ENCODE peak calls at places on chromosomes 5 and 9, in six cellular contexts. T is coronary artery, K is A673, V is endothelial cell, B is stomach, P is cardiac fibroblast. Y is an unnamed sample.

GRCh38 chr9:91844170-91844569 is 105.9 kb downstream of the ROR2 start:
- DNase-seq in T (peak; percentile 62), K (no peak), V (no peak), B (peak; percentile 57), P (no peak), Y (no peak)

GRCh38 chr5:91643796-91644195 is 260.7 kb upstream of the ARRDC3 start:
- DNase-seq in T (no peak), K (no peak), V (no peak), B (no peak), P (peak; percentile 29), Y (no peak)

GRCh38 chr5:132260714-132261615 is 3.5 kb downstream of the PDLIM4 start:
- DNase-seq in T (peak; percentile 72), K (peak; percentile 56), V (peak; percentile 1), B (peak; percentile 59), P (peak; percentile 88), Y (peak; percentile 54)

GRCh38 chr9:34998266-34998665 is 8.7 kb downstream of the DNAJB5 start:
- DNase-seq in T (no peak), K (no peak), V (no peak), B (no peak), P (no peak), Y (no peak)

GRCh38 chr9:105439428-105439827 is 8.4 kb upstream of the FSD1L start:
- DNase-seq in T (no peak), K (no peak), V (no peak), B (no peak), P (peak; percentile 58), Y (no peak)

GRCh38 chr5:31469466-31469865 is 62.4 kb downstream of the DROSHA start:
- DNase-seq in T (no peak), K (peak; percentile 88), V (no peak), B (no peak), P (no peak), Y (no peak)

GRCh38 chr9:135152608-135153337 is 65.3 kb downstream of the OLFM1 start:
- DNase-seq in T (no peak), K (peak; percentile 85), V (no peak), B (no peak), P (no peak), Y (no peak)

GRCh38 chr5:139667001-139667729 is 19.0 kb downstream of the CXXC5 start:
- DNase-seq in T (no peak), K (no peak), V (no peak), B (no peak), P (peak; percentile 29), Y (no peak)

GRCh38 chr9:133842721-133843227 is 104.6 kb upstream of the SARDH start:
- DNase-seq in T (no peak), K (no peak), V (no peak), B (no peak), P (no peak), Y (no peak)

GRCh38 chr5:10832987-10833386 is 72.0 kb upstream of the DAP start:
- DNase-seq in T (no peak), K (no peak), V (no peak), B (no peak), P (no peak), Y (no peak)

GRCh38 chr9:122005597-122005996 is 87.5 kb downstream of the TTLL11 start:
- DNase-seq in T (no peak), K (peak; percentile 54), V (peak; percentile 50), B (no peak), P (peak; percentile 41), Y (peak; percentile 69)

GRCh38 chr5:135242496-135243193 is 156.4 kb downstream of the MACROH2A1 start:
- DNase-seq in T (peak; percentile 80), K (no peak), V (no peak), B (peak; percentile 25), P (peak; percentile 35), Y (no peak)

GRCh38 chr5:149785341-149785740 is 55.2 kb downstream of the PPARGC1B start:
- DNase-seq in T (no peak), K (no peak), V (no peak), B (no peak), P (no peak), Y (no peak)

GRCh38 chr9:4225291-4226119 is 74.4 kb downstream of the GLIS3 start:
- DNase-seq in T (no peak), K (no peak), V (no peak), B (no peak), P (peak; percentile 93), Y (no peak)

GRCh38 chr5:6780802-6781391 is 67.7 kb downstream of the TENT4A start:
- DNase-seq in T (peak; percentile 29), K (peak; percentile 54), V (no peak), B (no peak), P (peak; percentile 15), Y (no peak)

GRCh38 chr9:99104459-99105151 is at the start of gene TGFBR1:
- DNase-seq in T (peak; percentile 96), K (peak; percentile 91), V (peak; percentile 97), B (peak; percentile 94), P (peak; percentile 87), Y (peak; percentile 98)

GRCh38 chr9:74777136-74777879 is 110.4 kb downstream of the TRPM6 start:
- DNase-seq in T (no peak), K (peak; percentile 64), V (peak; percentile 74), B (peak; percentile 69), P (peak; percentile 72), Y (no peak)

GRCh38 chr9:122788831-122789230 is at the start of gene OR5C1:
- DNase-seq in T (no peak), K (no peak), V (no peak), B (no peak), P (no peak), Y (peak; percentile 79)

GRCh38 chr5:123700624-123701023 is 188.6 kb downstream of the CSNK1G3 start:
- DNase-seq in T (no peak), K (peak; percentile 55), V (no peak), B (no peak), P (peak; percentile 99), Y (no peak)

GRCh38 chr9:122060481-122060880 is 32.6 kb downstream of the TTLL11 start:
- DNase-seq in T (no peak), K (no peak), V (no peak), B (no peak), P (no peak), Y (no peak)

GRCh38 chr9:134965851-134966250 is 48.1 kb upstream of the FCN1 start:
- DNase-seq in T (no peak), K (no peak), V (no peak), B (no peak), P (no peak), Y (no peak)

GRCh38 chr9:15485836-15486678 is 24.7 kb downstream of the PSIP1 start:
- DNase-seq in T (no peak), K (peak; percentile 24), V (no peak), B (no peak), P (peak; percentile 54), Y (no peak)

GRCh38 chr9:91777437-91777836 is 172.6 kb downstream of the ROR2 start:
- DNase-seq in T (no peak), K (no peak), V (no peak), B (no peak), P (peak; percentile 68), Y (no peak)

GRCh38 chr5:72921103-72921502 is 34.7 kb upstream of the FCHO2 start:
- DNase-seq in T (no peak), K (no peak), V (no peak), B (no peak), P (no peak), Y (no peak)

GRCh38 chr9:123048748-123049147 is 15.3 kb downstream of the GPR21 start:
- DNase-seq in T (no peak), K (peak; percentile 31), V (no peak), B (no peak), P (peak; percentile 59), Y (no peak)

GRCh38 chr5:159825551-159826051 is 90.7 kb upstream of the ADRA1B start:
- DNase-seq in T (no peak), K (no peak), V (no peak), B (peak; percentile 83), P (peak; percentile 27), Y (no peak)

GRCh38 chr5:173625686-173626500 is 9.4 kb upstream of the BOD1 start:
- DNase-seq in T (no peak), K (no peak), V (no peak), B (no peak), P (peak; percentile 22), Y (no peak)

GRCh38 chr9:5896863-5897262 is 6.2 kb downstream of the MLANA start:
- DNase-seq in T (no peak), K (no peak), V (no peak), B (no peak), P (no peak), Y (no peak)

GRCh38 chr9:5902377-5902776 is 11.7 kb downstream of the MLANA start:
- DNase-seq in T (no peak), K (no peak), V (no peak), B (no peak), P (no peak), Y (no peak)

GRCh38 chr9:5897851-5898250 is 7.2 kb downstream of the MLANA start:
- DNase-seq in T (no peak), K (no peak), V (no peak), B (no peak), P (peak; percentile 17), Y (no peak)

GRCh38 chr9:5900622-5901021 is 9.9 kb downstream of the MLANA start:
- DNase-seq in T (no peak), K (peak; percentile 29), V (no peak), B (no peak), P (no peak), Y (no peak)

GRCh38 chr9:5899292-5899691 is 8.6 kb downstream of the MLANA start:
- DNase-seq in T (no peak), K (peak; percentile 42), V (no peak), B (no peak), P (peak; percentile 8), Y (no peak)
- TF ChIP-seq CTCF in T (no peak), K (peak; percentile 52), V (no peak), B (no peak), P (peak; percentile 22), Y (peak; percentile 27)

GRCh38 chr5:57277085-57277484 is 103.2 kb downstream of the GPBP1 start:
- DNase-seq in T (no peak), K (peak; percentile 40), V (no peak), B (no peak), P (peak; percentile 65), Y (no peak)
- TF ChIP-seq CTCF in T (no peak), K (peak; percentile 51), V (no peak), B (peak; percentile 8), P (no peak), Y (peak; percentile 60)

GRCh38 chr5:37787742-37788141 is 52.1 kb downstream of the GDNF start:
- DNase-seq in T (no peak), K (no peak), V (no peak), B (no peak), P (no peak), Y (no peak)

GRCh38 chr5:37791321-37791720 is 48.5 kb downstream of the GDNF start:
- DNase-seq in T (no peak), K (no peak), V (no peak), B (no peak), P (no peak), Y (no peak)

GRCh38 chr5:37789991-37790390 is 49.9 kb downstream of the GDNF start:
- DNase-seq in T (no peak), K (no peak), V (no peak), B (no peak), P (peak; percentile 72), Y (no peak)

DNA sequence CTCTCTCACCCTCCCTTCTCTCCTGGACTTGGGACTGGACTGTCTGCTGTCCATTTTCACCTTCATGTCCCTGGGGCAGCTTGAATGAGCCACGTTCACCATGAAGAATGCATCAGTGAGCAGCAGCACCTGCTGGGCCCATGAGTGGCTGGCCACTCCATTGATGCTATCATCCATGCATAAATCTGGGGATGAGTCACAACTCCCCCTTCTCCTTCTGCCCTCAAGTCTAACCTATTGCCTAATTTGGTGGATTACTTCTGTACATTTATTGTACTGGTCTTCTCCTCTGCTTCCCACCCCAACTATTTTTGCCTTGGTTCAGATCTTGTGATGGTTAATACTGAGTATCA is 46.9 kb downstream of the GDNF start:
- DNase-seq in T (no peak), K (no peak), V (no peak), B (no peak), P (peak; percentile 85), Y (no peak)
- TF ChIP-seq CTCF in T (no peak), K (no peak), V (no peak), B (no peak), P (no peak), Y (no peak)

GRCh38 chr5:151786468-151786867 is 14.7 kb downstream of the G3BP1 start:
- DNase-seq in T (no peak), K (no peak), V (no peak), B (no peak), P (no peak), Y (no peak)
- TF ChIP-seq CTCF in T (no peak), K (no peak), V (no peak), B (no peak), P (no peak), Y (no peak)